ENCODE peak calls at places on chromosomes 11 and 22, in nine cellular contexts. N is germinal center; T is HFFc6; D is fibroblast of mammary gland; C is Ammon's horn; Q is midbrain; I is NCI-H1105 treated with DMSO at 0.1 percent for 48 hours; S is CD8-positive, alpha-beta memory T cell; Z is dermis blood vessel endothelial cell. O is an unnamed sample.

GRCh38 chr11:134033696-134034491 is 35.0 kb upstream of the JAM3 start:
- DNase-seq in S (peak), Z (peak), T (peak), C (peak), Q (peak), I (peak), D (peak), N (peak), O (peak)

GRCh38 chr11:130825621-130826020 is 90.7 kb downstream of the SNX19 start:
- DNase-seq in C (no peak), N (no peak), D (no peak), S (no peak), I (no peak), Q (no peak), Z (no peak), T (no peak), O (no peak)

GRCh38 chr11:70268526-70268925 is 2.0 kb upstream of the PPFIA1 start:
- DNase-seq in S (no peak), N (no peak), C (no peak), T (no peak), I (no peak), Z (no peak), D (no peak), Q (no peak), O (no peak)

GRCh38 chr22:24040946-24041345 is 29.8 kb downstream of the CABIN1 start:
- DNase-seq in D (no peak), T (no peak), C (no peak), Q (no peak), N (no peak), Z (no peak), S (no peak), I (no peak), O (no peak)

GRCh38 chr11:36684840-36685800 is 87.1 kb upstream of the RAG2 start:
- DNase-seq in Q (no peak), Z (no peak), C (no peak), D (no peak), S (peak), I (no peak), N (no peak), T (no peak), O (no peak)

GRCh38 chr11:95884364-95884763 is 39.5 kb downstream of the MTMR2 start:
- DNase-seq in D (peak), C (no peak), Q (no peak), S (no peak), Z (peak), T (peak), I (no peak), N (no peak), O (peak)

GRCh38 chr11:8766043-8766992 is 83.7 kb downstream of the RPL27A start:
- DNase-seq in I (no peak), Z (no peak), C (no peak), S (no peak), N (no peak), Q (no peak), D (peak), T (peak), O (peak)

GRCh38 chr11:2940166-2940929 is 11.1 kb upstream of the PHLDA2 start:
- DNase-seq in I (no peak), N (no peak), C (no peak), T (peak), Q (no peak), S (peak), D (peak), Z (peak), O (no peak)

GRCh38 chr22:43811777-43812148 is 342 bp downstream of the EFCAB6 start:
- DNase-seq in C (peak), D (peak), Q (no peak), S (no peak), N (no peak), Z (peak), I (peak), T (no peak), O (peak)

GRCh38 chr11:111114091-111114490 is 131.4 kb upstream of the POU2AF2 start:
- DNase-seq in I (no peak), D (no peak), C (no peak), S (no peak), Q (no peak), T (no peak), Z (no peak), N (no peak), O (no peak)

GRCh38 chr22:20199413-20199842 is 48.6 kb upstream of the CCDC188 start:
- DNase-seq in Z (no peak), Q (no peak), I (no peak), N (no peak), T (no peak), C (no peak), D (no peak), S (no peak), O (no peak)

GRCh38 chr11:79122759-79123158 is 318.1 kb downstream of the TENM4 start:
- DNase-seq in T (no peak), C (no peak), Q (no peak), N (no peak), S (no peak), I (no peak), D (no peak), Z (no peak), O (no peak)

GRCh38 chr11:69427906-69428880 is 53.3 kb upstream of the LINC01488 start:
- DNase-seq in I (no peak), Q (no peak), D (no peak), T (no peak), Z (no peak), C (no peak), N (no peak), S (no peak), O (no peak)

GRCh38 chr11:63508009-63508408 is 2.1 kb downstream of the LGALS12 start:
- DNase-seq in T (peak), C (peak), Z (peak), I (no peak), N (no peak), D (peak), Q (peak), S (no peak), O (no peak)

GRCh38 chr11:20668844-20669832 is at the start of gene NELL1:
- DNase-seq in N (no peak), S (no peak), Z (no peak), C (peak), I (peak), Q (no peak), T (no peak), D (no peak), O (no peak)

GRCh38 chr11:78414321-78415051 is 3.1 kb downstream of the GAB2 start:
- DNase-seq in Z (peak), T (peak), C (no peak), I (peak), Q (no peak), D (peak), S (no peak), N (peak), O (no peak)

GRCh38 chr11:26418391-26418790 is 86.5 kb downstream of the ANO3 start:
- DNase-seq in T (no peak), Z (no peak), I (no peak), D (peak), Q (no peak), N (no peak), C (no peak), S (no peak), O (no peak)

GRCh38 chr11:17386331-17387084 is 2.0 kb downstream of the KCNJ11 start:
- DNase-seq in Q (peak), I (no peak), C (peak), D (peak), N (peak), S (no peak), T (peak), Z (peak), O (no peak)

GRCh38 chr11:94586978-94587377 is 19.8 kb downstream of the PIWIL4 start:
- DNase-seq in Q (no peak), D (no peak), T (no peak), Z (no peak), N (no peak), C (no peak), S (no peak), I (no peak), O (no peak)

GRCh38 chr22:43109921-43110443 is 568 bp upstream of the BIK start:
- DNase-seq in T (no peak), C (no peak), Q (no peak), S (no peak), Z (no peak), I (no peak), D (no peak), N (no peak), O (no peak)

GRCh38 chr22:36335621-36336020 is 52.1 kb downstream of the MYH9 start:
- DNase-seq in D (no peak), I (no peak), Z (no peak), N (no peak), C (no peak), T (no peak), S (no peak), Q (no peak), O (no peak)

GRCh38 chr11:11978098-11978637 is 30.3 kb downstream of the DKK3 start:
- DNase-seq in D (no peak), S (no peak), T (no peak), N (no peak), Z (no peak), I (no peak), C (no peak), Q (no peak), O (no peak)

GRCh38 chr11:2267306-2267861 is 3.0 kb downstream of the ASCL2 start:
- DNase-seq in Q (no peak), Z (no peak), C (no peak), T (no peak), D (no peak), I (no peak), S (no peak), N (no peak), O (no peak)

GRCh38 chr11:125262194-125262824 is 97.8 kb downstream of the PKNOX2 start:
- DNase-seq in N (no peak), C (no peak), Q (no peak), Z (no peak), T (no peak), D (no peak), S (no peak), I (no peak), O (peak)

GRCh38 chr22:50193621-50194020 is 7.2 kb upstream of the SELENOO start:
- DNase-seq in Q (no peak), N (no peak), S (no peak), C (no peak), Z (no peak), D (no peak), I (no peak), T (no peak), O (no peak)

GRCh38 chr11:116689413-116690127 is 83.2 kb downstream of the BUD13 start:
- DNase-seq in Z (no peak), T (no peak), C (no peak), I (no peak), S (no peak), Q (no peak), N (no peak), D (no peak), O (no peak)

GRCh38 chr11:121630041-121630440 is 177.3 kb upstream of the SORL1-AS1 start:
- DNase-seq in T (peak), Z (peak), Q (no peak), C (peak), D (peak), N (no peak), S (no peak), I (no peak), O (peak)

GRCh38 chr11:63505857-63506528 is at the start of gene LGALS12:
- DNase-seq in C (no peak), S (no peak), T (no peak), D (peak), I (no peak), Q (no peak), N (no peak), Z (no peak), O (peak)

GRCh38 chr11:47571012-47571729 is 5.8 kb downstream of the PTPMT1 start:
- DNase-seq in Z (no peak), I (no peak), N (no peak), D (no peak), Q (no peak), C (no peak), T (no peak), S (no peak), O (no peak)

GRCh38 chr11:34223021-34223813 is 117.8 kb downstream of the NAT10 start:
- DNase-seq in Z (peak), C (no peak), D (peak), N (no peak), I (no peak), Q (no peak), S (no peak), T (peak), O (peak)

GRCh38 chr22:44181033-44181911 is 547 bp downstream of the PARVG start:
- DNase-seq in S (peak), I (no peak), C (peak), T (no peak), Z (peak), D (no peak), N (peak), Q (no peak), O (peak)

GRCh38 chr11:73234403-73235181 is 16.5 kb downstream of the P2RY2 start:
- DNase-seq in I (no peak), Z (no peak), Q (no peak), C (no peak), D (no peak), S (no peak), N (no peak), T (no peak), O (no peak)

GRCh38 chr11:19954899-19955298 is 205.4 kb downstream of the DBX1 start:
- DNase-seq in Q (no peak), I (no peak), S (no peak), C (no peak), D (peak), T (no peak), Z (peak), N (no peak), O (no peak)

GRCh38 chr22:45832180-45832579 is 144.8 kb downstream of the WNT7B start:
- DNase-seq in C (no peak), I (no peak), Q (no peak), S (no peak), D (no peak), T (no peak), Z (no peak), N (no peak), O (no peak)

GRCh38 chr22:48093981-48094380 is 1331.5 kb downstream of the TBC1D22A start:
- DNase-seq in T (no peak), I (no peak), Z (no peak), Q (no peak), S (no peak), D (no peak), C (no peak), N (no peak), O (no peak)

GRCh38 chr22:20109411-20110358 is 6.2 kb upstream of the RANBP1 start:
- DNase-seq in T (no peak), C (no peak), Q (no peak), N (no peak), S (peak), D (no peak), Z (no peak), I (no peak), O (no peak)

GRCh38 chr22:33851985-33852384 is 68.3 kb downstream of the LARGE1 start:
- DNase-seq in Q (no peak), T (no peak), C (no peak), S (no peak), Z (no peak), N (no peak), D (no peak), I (no peak), O (no peak)

GRCh38 chr11:66685276-66686099 is 7.8 kb upstream of the RBM4B start:
- DNase-seq in N (no peak), D (no peak), I (peak), C (no peak), Q (no peak), S (no peak), Z (no peak), T (no peak), O (no peak)

GRCh38 chr11:72058416-72059034 is 21.8 kb downstream of the NUMA1 start:
- DNase-seq in S (no peak), Z (no peak), I (peak), Q (no peak), C (no peak), N (no peak), D (no peak), T (peak), O (peak)

O was measured in astrocyte.